ENCODE peak calls at places on chromosomes 6 and 20, in seven cellular contexts. M is retinal pigment epithelial cell, R is NCI-H2029, A is Ammon's horn, G is NCI-H2171 treated with DMSO at 0.1 percent for 48 hours, J is NCI-H2081, Q is non-pigmented ciliary epithelial cell. O is an unnamed sample.

GRCh38 chr20:33359399-33360261 is 41.7 kb downstream of the CDK5RAP1 start:
- DNase-seq in M (peak), R (no peak), A (no peak), G (no peak), J (no peak), Q (no peak), O (no peak)

GRCh38 chr6:44042261-44043035 is 84.8 kb downstream of the MRPL14 start:
- DNase-seq in M (no peak), R (no peak), A (no peak), G (no peak), J (no peak), Q (no peak), O (no peak)

GRCh38 chr6:5995705-5996686 is 10.7 kb downstream of the NRN1 start:
- DNase-seq in M (no peak), R (peak), A (peak), G (peak), J (peak), Q (no peak), O (peak)

GRCh38 chr6:27871919-27872633 is 40.1 kb downstream of the OR2B2 start:
- DNase-seq in M (peak), R (peak), A (peak), G (peak), J (no peak), Q (peak), O (peak)

GRCh38 chr6:46655803-46656202 is 3.0 kb downstream of the SLC25A27 start:
- DNase-seq in M (no peak), R (no peak), A (no peak), G (no peak), J (no peak), Q (no peak), O (no peak)

GRCh38 chr6:134938896-134939295 is 11.0 kb downstream of the ALDH8A1 start:
- DNase-seq in M (no peak), R (no peak), A (no peak), G (no peak), J (no peak), Q (no peak), O (no peak)

GRCh38 chr6:113669641-113670040 is 187.5 kb upstream of the MARCKS start:
- DNase-seq in M (no peak), R (no peak), A (no peak), G (no peak), J (no peak), Q (no peak), O (no peak)

GRCh38 chr20:53910312-53911002 is 159.9 kb downstream of the BCAS1 start:
- DNase-seq in M (no peak), R (no peak), A (no peak), G (no peak), J (no peak), Q (no peak), O (no peak)